ENCODE peak calls at places on chromosomes 7 and 10, in five cellular contexts. W, A, V, G and X are unnamed samples.

GRCh38 chr10:32446701-32447406 is 914 bp downstream of the CCDC7 start:
- DNase-seq in A (no peak), G (peak), W (peak), V (no peak), X (no peak)

GRCh38 chr7:65968256-65969185 is 13.5 kb downstream of the GUSB start:
- DNase-seq in G (no peak), A (no peak), W (no peak), V (no peak), X (no peak)

GRCh38 chr10:86366033-86366901 is at the start of gene GRID1:
- DNase-seq in A (no peak), V (peak), W (no peak), G (peak), X (peak)

GRCh38 chr7:87047-87446 is 105.3 kb upstream of the FAM20C start:
- DNase-seq in V (peak), A (no peak), W (no peak), G (no peak), X (no peak)

GRCh38 chr7:867001-867405 is 9.4 kb upstream of the GET4 start:
- DNase-seq in A (no peak), V (no peak), G (no peak), W (peak), X (no peak)

GRCh38 chr7:134826105-134826504 is 46.7 kb downstream of the CALD1 start:
- DNase-seq in G (peak), W (peak), A (no peak), V (no peak), X (no peak)

GRCh38 chr10:33237736-33238624 is 96.5 kb downstream of the NRP1 start:
- DNase-seq in W (peak), G (peak), V (no peak), A (no peak), X (no peak)

GRCh38 chr7:26117142-26117807 is 34.7 kb upstream of the NFE2L3 start:
- DNase-seq in W (no peak), G (no peak), A (no peak), V (no peak), X (peak)

GRCh38 chr7:42236266-42237161 is 495 bp downstream of the GLI3 start:
- DNase-seq in G (peak), V (peak), W (peak), A (no peak), X (peak)

GRCh38 chr10:18260308-18260971 is 120.2 kb downstream of the CACNB2 start:
- DNase-seq in V (no peak), G (no peak), A (no peak), W (peak), X (no peak)
- H2BK15ac ChIP-seq in V (no peak), G (no peak), A (no peak), W (no peak), X (no peak)

GRCh38 chr10:97687785-97688781 is 1.0 kb upstream of the AVPI1 start:
- DNase-seq in A (no peak), V (no peak), G (peak), W (peak), X (no peak)

GRCh38 chr10:97684866-97685394 is 2.1 kb downstream of the AVPI1 start:
- DNase-seq in V (no peak), A (no peak), W (peak), G (peak), X (no peak)

GRCh38 chr10:97686962-97687784 is at the start of gene AVPI1:
- DNase-seq in V (peak), A (peak), W (peak), G (peak), X (peak)

GRCh38 chr10:97685395-97685958 is 1.6 kb downstream of the AVPI1 start:
- DNase-seq in A (no peak), G (peak), V (no peak), W (peak), X (peak)

GRCh38 chr10:97686301-97686961 is 610 bp downstream of the AVPI1 start:
- DNase-seq in V (no peak), A (no peak), W (no peak), G (no peak), X (no peak)
- H4K91ac ChIP-seq in V (peak), A (no peak), W (peak), G (peak), X (no peak)

GRCh38 chr10:48470115-48470892 is 134.6 kb downstream of the ARHGAP22 start:
- DNase-seq in A (no peak), W (peak), V (peak), G (peak), X (peak)

GRCh38 chr10:48470893-48471805 is 133.7 kb downstream of the ARHGAP22 start:
- DNase-seq in A (no peak), V (peak), W (peak), G (peak), X (peak)

GRCh38 chr10:48468130-48468790 is 136.6 kb downstream of the ARHGAP22 start:
- DNase-seq in G (no peak), V (peak), A (no peak), W (no peak), X (no peak)

GRCh38 chr10:48468866-48469511 is 135.9 kb downstream of the ARHGAP22 start:
- DNase-seq in W (no peak), V (peak), A (no peak), G (no peak), X (peak)

DNA sequence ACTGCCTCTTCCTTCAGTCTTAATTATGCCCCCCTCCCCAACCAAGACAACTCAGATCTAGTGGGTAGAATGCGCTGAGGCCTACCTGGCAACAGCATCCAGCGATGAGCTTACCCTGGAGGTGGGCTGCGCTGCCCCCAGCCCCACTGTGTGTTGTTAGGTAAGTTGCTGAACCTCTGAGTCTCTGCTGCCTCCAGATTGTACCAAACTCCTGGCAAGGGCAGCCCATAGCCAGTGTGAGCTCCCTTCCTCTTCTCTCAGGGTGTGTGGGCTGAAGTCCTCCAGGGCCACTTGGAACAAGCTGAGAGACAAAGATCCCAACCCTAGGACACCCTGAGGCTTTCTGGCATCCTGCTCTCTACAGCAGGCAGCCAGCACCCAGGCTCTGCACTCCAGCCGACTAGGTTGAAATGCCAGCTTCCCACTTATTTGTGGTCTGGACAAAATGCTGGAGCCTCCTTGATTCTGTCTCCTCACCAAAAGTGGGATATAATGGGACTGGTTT is 135.3 kb downstream of the ARHGAP22 start:
- DNase-seq in W (no peak), V (peak), A (no peak), G (peak), X (peak)
- H2BK15ac ChIP-seq in W (no peak), V (no peak), A (no peak), G (no peak), X (no peak)

DNA sequence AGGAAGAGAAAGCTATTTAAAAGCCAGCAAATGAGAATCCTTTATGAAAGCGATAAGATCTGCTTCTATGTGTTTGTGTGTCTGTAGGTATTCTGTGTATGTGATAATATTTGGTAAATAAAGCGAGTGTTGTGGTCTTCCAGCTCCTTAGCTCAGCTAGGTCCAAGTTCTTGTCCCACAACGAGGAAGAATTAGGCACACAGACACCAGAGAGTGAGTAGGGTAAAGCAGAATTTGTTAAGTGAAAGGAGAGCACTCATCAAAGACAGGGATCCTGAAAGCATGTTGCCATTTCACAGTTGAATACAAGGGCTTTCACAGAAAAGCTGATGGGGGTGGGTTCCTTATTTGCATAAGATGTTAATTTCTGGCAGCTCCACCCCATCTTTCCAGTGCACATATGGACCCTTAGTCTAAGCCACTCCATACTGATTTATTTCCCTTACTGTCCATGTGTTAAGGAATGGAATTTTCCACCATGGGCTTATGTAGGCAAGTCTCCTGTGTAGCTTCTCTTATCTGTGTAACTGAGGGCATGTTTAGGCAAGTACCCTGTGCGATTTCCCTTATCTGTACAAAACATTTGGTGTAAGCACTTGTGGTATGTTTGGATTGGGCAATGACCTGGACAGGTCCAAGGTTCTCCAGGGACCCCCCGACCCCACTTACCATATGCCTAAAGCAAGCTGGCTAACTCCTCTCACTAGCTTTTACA is 165.9 kb upstream of the VIPR2 start:
- DNase-seq in G (no peak), V (no peak), W (no peak), A (no peak), X (no peak)
- H4K91ac ChIP-seq in G (no peak), V (no peak), W (no peak), A (no peak), X (no peak)

GRCh38 chr7:106866298-106867281 is 1.5 kb downstream of the PIK3CG start:
- DNase-seq in W (no peak), A (no peak), G (no peak), V (no peak), X (no peak)
- H2BK15ac ChIP-seq in W (no peak), A (no peak), G (no peak), V (no peak), X (no peak)

GRCh38 chr10:3404381-3404780 is 231.8 kb upstream of the PITRM1 start:
- DNase-seq in G (no peak), W (no peak), A (no peak), V (no peak), X (no peak)
- H4K91ac ChIP-seq in G (no peak), W (no peak), A (no peak), V (no peak), X (no peak)

GRCh38 chr10:95260397-95260881 is 30.4 kb downstream of the PDLIM1 start:
- DNase-seq in A (no peak), G (peak), V (peak), W (peak), X (no peak)

GRCh38 chr10:95261926-95262325 is 28.9 kb downstream of the PDLIM1 start:
- DNase-seq in G (no peak), A (no peak), V (peak), W (no peak), X (no peak)

GRCh38 chr10:95263864-95264226 is 27.0 kb downstream of the PDLIM1 start:
- DNase-seq in V (peak), A (no peak), G (no peak), W (no peak), X (no peak)

GRCh38 chr10:95262763-95263518 is 27.9 kb downstream of the PDLIM1 start:
- DNase-seq in W (no peak), G (peak), A (no peak), V (peak), X (no peak)

DNA sequence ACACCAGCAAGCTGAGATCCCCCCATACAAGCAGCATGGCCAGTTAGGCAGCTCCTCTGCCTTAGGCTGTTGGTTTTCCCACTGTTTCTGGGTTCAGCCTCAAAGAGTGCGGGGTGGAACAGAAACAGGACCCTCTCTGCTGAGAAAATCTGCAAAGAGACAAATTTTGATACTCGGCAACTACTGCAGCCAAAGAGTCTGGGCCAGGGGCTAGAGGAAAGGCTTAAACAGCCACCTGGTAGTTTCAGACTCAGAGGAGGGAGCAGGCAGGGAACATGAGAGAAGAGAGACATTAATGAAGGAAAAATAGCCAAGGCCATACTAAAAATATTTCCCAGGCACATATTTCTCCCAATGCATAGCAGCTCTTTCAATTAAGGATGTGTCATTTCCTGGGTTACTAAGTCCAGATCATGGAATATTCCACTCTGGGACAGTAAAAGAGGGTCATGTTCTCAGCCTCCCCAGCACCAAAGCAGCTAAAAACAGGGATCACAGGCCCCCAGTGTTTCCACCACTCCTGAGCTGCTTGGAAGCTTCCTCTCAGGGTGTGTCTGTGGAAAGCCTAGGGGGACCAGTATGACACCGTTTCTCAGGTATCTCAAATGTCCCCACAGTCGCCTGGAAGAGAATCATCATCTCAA is 29.8 kb downstream of the PDLIM1 start:
- DNase-seq in G (peak), V (peak), W (peak), A (no peak), X (no peak)
- H2BK15ac ChIP-seq in G (no peak), V (no peak), W (peak), A (no peak), X (no peak)

DNA sequence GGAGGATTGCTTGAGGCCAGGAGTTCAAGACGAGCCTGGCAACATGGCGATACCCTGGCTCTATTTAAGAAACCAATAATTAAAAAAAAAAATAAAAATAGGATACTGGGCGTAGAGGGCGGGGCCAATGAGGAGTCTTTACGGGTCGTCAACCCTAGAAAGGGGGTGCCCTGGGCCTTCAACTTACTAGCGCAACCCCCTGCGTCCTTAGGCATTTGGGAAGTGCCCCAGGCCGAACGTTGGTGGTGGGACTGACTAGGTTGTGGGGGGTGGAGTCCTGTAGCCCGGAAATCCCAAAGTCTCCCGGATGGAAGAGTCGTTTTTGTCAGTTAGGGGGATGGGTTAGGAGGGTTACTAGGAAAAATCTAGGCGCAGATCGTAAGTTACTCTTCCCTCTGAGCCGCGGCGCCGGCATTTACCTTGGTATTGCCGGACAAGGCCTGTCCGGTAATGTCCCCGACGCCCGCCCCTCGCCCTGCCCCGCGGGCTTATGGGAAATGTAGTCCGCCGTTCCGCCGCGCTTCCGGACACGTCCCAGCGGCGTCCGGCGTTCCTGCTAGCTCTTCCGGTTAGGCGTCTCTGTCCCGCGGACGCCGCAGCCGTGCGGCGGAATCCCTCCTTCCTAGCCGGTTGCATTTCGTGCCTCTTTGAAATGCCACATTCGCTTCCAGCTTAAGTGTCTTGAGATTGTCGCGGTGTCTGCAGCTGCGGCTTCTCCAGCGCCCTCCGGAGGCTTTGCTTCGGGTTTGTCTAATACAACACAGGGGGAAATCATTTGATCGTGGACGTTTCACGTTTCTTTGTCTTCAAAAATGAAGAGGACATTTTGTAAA is 1.3 kb upstream of the ACBD5 start:
- DNase-seq in G (peak), V (peak), A (peak), W (peak), X (peak)
- H4K91ac ChIP-seq in G (peak), V (no peak), A (no peak), W (peak), X (no peak)